ENCODE peak calls at places on chromosomes 5 and 9, in five cellular contexts. One of them, this sample, is unnamed.

GRCh38 chr5:38985909-38986452 is 88.2 kb downstream of the RICTOR start:
- DNase-seq in WTC11: no peak
- DNase-seq in A549: no peak
- DNase-seq in HepG2: no peak
- DNase-seq in IMR-90: no peak
- DNase-seq in this sample: no peak

GRCh38 chr9:89842267-89842768 is 237.5 kb downstream of the GADD45G start:
- DNase-seq in A549: no peak
- DNase-seq in WTC11: no peak
- DNase-seq in IMR-90: no peak
- DNase-seq in HepG2: no peak
- DNase-seq in this sample: no peak

GRCh38 chr9:4741365-4742031 is 496 bp upstream of the AK3 start:
- DNase-seq in WTC11: peak
- DNase-seq in A549: peak
- DNase-seq in IMR-90: no peak
- DNase-seq in HepG2: peak
- DNase-seq in this sample: no peak

GRCh38 chr9:87120610-87121009 is 173.3 kb upstream of the GAS1 start:
- DNase-seq in WTC11: no peak
- DNase-seq in IMR-90: no peak
- DNase-seq in A549: no peak
- DNase-seq in HepG2: no peak
- DNase-seq in this sample: no peak

GRCh38 chr5:95591490-95591901 is 28.4 kb upstream of the GPR150 start:
- DNase-seq in IMR-90: peak
- DNase-seq in HepG2: peak
- DNase-seq in A549: no peak
- DNase-seq in WTC11: no peak
- DNase-seq in this sample: no peak

GRCh38 chr5:179258922-179259730 is 86.1 kb downstream of the ADAMTS2 start:
- DNase-seq in A549: no peak
- DNase-seq in IMR-90: peak
- DNase-seq in WTC11: peak
- DNase-seq in HepG2: no peak
- DNase-seq in this sample: no peak

GRCh38 chr9:90933468-90933867 is 131.8 kb downstream of the SYK start:
- DNase-seq in IMR-90: no peak
- DNase-seq in WTC11: no peak
- DNase-seq in HepG2: no peak
- DNase-seq in A549: no peak
- DNase-seq in this sample: no peak

GRCh38 chr9:79662553-79662956 is 90.8 kb downstream of the TLE4 start:
- DNase-seq in IMR-90: no peak
- DNase-seq in A549: no peak
- DNase-seq in WTC11: no peak
- DNase-seq in HepG2: no peak
- DNase-seq in this sample: no peak

GRCh38 chr5:180605554-180606214 is 14.4 kb upstream of the SCGB3A1 start:
- DNase-seq in WTC11: peak
- DNase-seq in A549: peak
- DNase-seq in HepG2: peak
- DNase-seq in IMR-90: peak
- DNase-seq in this sample: peak

GRCh38 chr5:73139485-73139884 is 19.1 kb downstream of the TMEM171 start:
- DNase-seq in A549: no peak
- DNase-seq in IMR-90: no peak
- DNase-seq in HepG2: no peak
- DNase-seq in WTC11: no peak
- DNase-seq in this sample: no peak

GRCh38 chr5:108688487-108688886 is 59.2 kb upstream of the FER start:
- DNase-seq in IMR-90: no peak
- DNase-seq in HepG2: no peak
- DNase-seq in WTC11: no peak
- DNase-seq in A549: no peak
- DNase-seq in this sample: no peak

GRCh38 chr5:1644810-1645571 is 121.2 kb upstream of the LPCAT1 start:
- DNase-seq in A549: peak
- DNase-seq in WTC11: peak
- DNase-seq in IMR-90: peak
- DNase-seq in HepG2: peak
- DNase-seq in this sample: peak

GRCh38 chr5:1649554-1649953 is 125.8 kb upstream of the LPCAT1 start:
- DNase-seq in IMR-90: no peak
- DNase-seq in HepG2: no peak
- DNase-seq in WTC11: no peak
- DNase-seq in A549: no peak
- DNase-seq in this sample: no peak

GRCh38 chr5:1651250-1651649 is 127.5 kb upstream of the LPCAT1 start:
- DNase-seq in A549: no peak
- DNase-seq in IMR-90: no peak
- DNase-seq in HepG2: no peak
- DNase-seq in WTC11: no peak
- DNase-seq in this sample: no peak

GRCh38 chr5:1648806-1649205 is 125.0 kb upstream of the LPCAT1 start:
- DNase-seq in HepG2: no peak
- DNase-seq in IMR-90: no peak
- DNase-seq in A549: no peak
- DNase-seq in WTC11: no peak
- DNase-seq in this sample: no peak

DNA sequence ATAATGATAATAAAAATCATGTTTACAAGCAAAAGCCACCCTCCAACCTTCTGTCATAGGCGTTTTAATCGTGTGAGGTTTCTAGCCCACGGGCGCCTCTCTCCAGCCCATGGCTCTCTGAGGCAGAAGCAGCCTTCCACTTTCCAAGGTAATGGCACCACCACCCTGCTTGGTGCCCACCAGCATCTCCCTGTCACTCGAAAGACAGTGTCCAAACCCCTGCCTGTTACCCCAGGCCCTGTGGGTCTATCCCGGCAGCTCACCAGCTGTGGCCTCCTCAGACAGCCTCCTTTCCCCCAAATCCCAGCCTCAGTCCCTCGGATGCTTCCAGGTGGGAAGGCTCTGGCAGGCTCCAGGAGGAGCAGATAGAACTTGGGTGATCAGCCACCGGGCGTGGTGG is 123.8 kb upstream of the LPCAT1 start:
- DNase-seq in IMR-90: no peak
- DNase-seq in WTC11: no peak
- DNase-seq in HepG2: no peak
- DNase-seq in A549: no peak
- DNase-seq in this sample: no peak
- TF ChIP-seq USF2 in IMR-90: no peak
- TF ChIP-seq USF2 in WTC11: no peak
- TF ChIP-seq USF2 in HepG2: no peak
- TF ChIP-seq USF2 in A549: no peak
- TF ChIP-seq USF2 in this sample: no peak

DNA sequence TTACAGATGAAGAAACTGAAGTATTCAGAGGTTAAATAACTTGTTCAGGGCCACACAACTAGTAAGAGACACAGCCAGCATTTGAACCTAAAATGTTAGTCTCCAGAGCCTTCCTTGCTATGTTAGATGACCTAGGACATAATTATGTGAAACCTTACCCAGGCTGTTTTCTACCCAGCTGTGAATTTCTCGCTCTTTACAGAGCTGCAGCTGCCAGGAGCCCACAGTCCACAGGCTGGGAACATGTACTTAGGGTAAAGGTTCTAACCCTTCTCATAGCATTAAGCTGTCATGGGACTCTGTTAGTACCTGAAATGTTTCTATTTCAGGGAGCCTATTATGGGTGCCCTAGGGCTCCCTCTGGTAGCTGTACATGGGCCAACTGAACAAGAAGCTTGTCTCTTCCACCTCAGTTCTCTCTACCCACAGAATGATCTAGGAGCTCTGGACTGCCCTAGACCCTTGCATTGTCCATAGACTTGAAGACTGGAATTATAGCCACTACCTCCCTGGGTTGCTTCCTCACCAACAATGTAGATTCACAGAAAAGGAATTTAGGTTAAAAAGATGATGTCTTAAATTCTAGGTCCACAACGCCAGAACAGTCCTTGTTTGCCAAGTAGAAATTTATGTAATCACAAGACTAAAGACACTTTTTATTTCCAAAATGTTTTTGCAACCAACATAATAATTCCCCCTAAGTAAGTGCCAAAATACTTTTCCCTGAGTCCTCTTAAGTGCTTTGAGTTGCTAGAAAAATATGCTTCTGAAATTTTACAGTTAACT is 262.9 kb downstream of the PIK3R1 start:
- DNase-seq in IMR-90: peak
- DNase-seq in A549: no peak
- DNase-seq in HepG2: no peak
- DNase-seq in WTC11: no peak
- DNase-seq in this sample: no peak
- TF ChIP-seq USF2 in IMR-90: no peak
- TF ChIP-seq USF2 in A549: no peak
- TF ChIP-seq USF2 in HepG2: no peak
- TF ChIP-seq USF2 in WTC11: no peak
- TF ChIP-seq USF2 in this sample: no peak

GRCh38 chr5:139131881-139132480 is 66.2 kb downstream of the SIL1 start:
- DNase-seq in A549: no peak
- DNase-seq in IMR-90: peak
- DNase-seq in HepG2: no peak
- DNase-seq in WTC11: no peak
- DNase-seq in this sample: no peak

GRCh38 chr5:139130217-139130616 is 68.0 kb downstream of the SIL1 start:
- DNase-seq in IMR-90: no peak
- DNase-seq in WTC11: no peak
- DNase-seq in HepG2: no peak
- DNase-seq in A549: no peak
- DNase-seq in this sample: no peak

GRCh38 chr5:139131062-139131856 is 66.9 kb downstream of the SIL1 start:
- DNase-seq in WTC11: peak
- DNase-seq in IMR-90: peak
- DNase-seq in HepG2: no peak
- DNase-seq in A549: no peak
- DNase-seq in this sample: no peak

GRCh38 chr5:139124774-139125391 is 73.3 kb downstream of the SIL1 start:
- DNase-seq in HepG2: no peak
- DNase-seq in A549: no peak
- DNase-seq in WTC11: no peak
- DNase-seq in IMR-90: no peak
- DNase-seq in this sample: no peak

DNA sequence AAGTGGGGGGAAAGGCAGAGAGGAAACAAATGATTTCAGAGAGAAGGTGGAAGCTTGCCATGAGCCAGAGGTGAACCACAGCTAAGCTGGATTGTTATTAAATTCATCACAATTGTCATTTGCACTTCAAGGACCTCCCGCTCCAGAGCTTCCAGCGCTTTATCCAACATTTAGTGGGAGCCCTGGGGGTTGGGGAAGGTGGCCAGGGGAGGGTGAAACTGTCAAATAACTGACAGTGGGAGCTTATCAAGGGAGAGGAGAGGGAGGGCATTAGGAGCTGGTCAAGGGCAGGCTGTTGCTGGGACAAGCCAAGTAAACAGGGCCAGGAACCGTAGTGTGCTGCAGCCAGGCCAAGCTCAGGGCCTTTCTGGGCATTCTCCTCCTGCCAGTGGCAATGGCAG is 71.5 kb downstream of the SIL1 start:
- DNase-seq in IMR-90: no peak
- DNase-seq in A549: no peak
- DNase-seq in HepG2: no peak
- DNase-seq in WTC11: no peak
- DNase-seq in this sample: no peak
- TF ChIP-seq USF2 in IMR-90: no peak
- TF ChIP-seq USF2 in A549: no peak
- TF ChIP-seq USF2 in HepG2: no peak
- TF ChIP-seq USF2 in WTC11: no peak
- TF ChIP-seq USF2 in this sample: no peak

GRCh38 chr5:133778636-133779035 is 166.3 kb upstream of the FSTL4 start:
- DNase-seq in WTC11: no peak
- DNase-seq in A549: no peak
- DNase-seq in HepG2: no peak
- DNase-seq in IMR-90: no peak
- DNase-seq in this sample: no peak
- TF ChIP-seq USF2 in WTC11: no peak
- TF ChIP-seq USF2 in A549: no peak
- TF ChIP-seq USF2 in HepG2: no peak
- TF ChIP-seq USF2 in IMR-90: no peak
- TF ChIP-seq USF2 in this sample: no peak

DNA sequence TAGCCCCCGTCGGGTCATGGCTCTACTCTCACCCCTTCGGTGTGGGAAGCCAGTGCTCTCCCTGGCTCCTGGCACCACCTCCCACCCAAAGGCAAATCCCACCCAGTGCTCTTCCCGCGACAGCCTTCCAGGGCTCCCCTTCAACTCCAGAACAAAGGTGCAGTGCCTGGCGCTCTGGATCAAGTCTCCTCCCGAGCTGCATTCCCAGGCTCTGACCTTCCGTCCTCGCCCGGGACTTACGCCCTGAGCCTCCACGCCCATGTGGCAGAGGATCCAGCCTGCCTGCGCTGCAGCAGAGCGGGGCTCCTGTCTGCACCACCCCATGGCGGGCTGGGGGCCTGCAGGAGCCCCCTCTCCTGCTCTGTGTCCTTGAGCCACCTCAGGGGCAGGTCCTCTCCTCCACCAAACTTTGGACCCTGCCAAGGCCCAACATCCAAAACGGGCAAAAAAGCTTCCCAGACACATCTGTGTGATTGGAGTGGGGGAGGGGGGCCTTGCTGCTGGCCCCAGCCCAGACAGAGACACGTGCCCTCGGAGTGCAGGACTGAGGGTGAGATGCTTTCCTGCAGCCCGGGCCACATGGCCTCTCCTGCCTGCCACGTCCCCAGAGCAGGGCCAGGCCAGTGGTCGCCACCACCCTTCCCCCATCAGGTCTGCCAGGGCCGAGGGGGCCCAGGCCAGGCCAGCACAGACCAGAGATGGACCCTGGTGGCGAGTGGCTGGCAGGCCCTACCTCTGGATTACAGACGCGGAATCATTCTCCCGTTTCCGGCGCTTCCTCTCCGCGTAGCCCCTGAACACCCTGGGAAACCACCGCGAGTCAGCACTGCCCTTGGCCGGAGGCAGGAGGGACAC is 4.4 kb downstream of the NSMF start:
- DNase-seq in A549: no peak
- DNase-seq in HepG2: peak
- DNase-seq in IMR-90: no peak
- DNase-seq in WTC11: peak
- DNase-seq in this sample: no peak
- TF ChIP-seq USF2 in A549: no peak
- TF ChIP-seq USF2 in HepG2: peak
- TF ChIP-seq USF2 in IMR-90: peak
- TF ChIP-seq USF2 in WTC11: no peak
- TF ChIP-seq USF2 in this sample: no peak

DNA sequence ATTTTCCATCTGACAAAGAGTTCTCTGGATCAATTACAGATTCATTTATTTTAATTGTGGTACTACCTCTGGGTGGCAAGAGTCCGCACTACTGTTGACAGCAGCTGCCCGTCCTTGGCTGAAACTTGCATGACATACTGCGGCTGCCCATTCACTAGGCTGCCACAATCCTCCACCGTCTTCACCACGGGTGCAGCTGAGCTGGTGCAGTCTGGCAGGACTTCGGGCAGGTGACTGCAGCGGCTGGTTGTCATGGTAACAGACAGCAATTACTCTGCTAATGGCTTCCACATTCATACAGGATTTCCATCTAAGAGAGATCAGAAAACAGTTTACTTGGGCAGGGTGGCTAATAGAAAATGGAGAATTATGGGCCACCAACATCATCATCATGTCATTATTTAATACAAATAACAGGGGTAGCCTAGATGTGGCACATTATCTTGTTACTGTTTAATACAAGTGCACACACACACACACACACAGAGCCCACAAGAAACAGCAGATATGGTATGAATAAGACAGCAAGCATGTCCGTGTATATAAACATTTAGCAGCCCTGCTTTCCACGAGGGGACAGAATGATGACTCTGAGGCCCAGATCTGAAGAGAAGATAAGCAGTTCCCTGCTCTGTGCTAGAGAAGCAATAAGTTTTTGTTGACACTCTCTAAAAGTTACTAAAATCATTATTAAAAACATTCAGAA is 112.3 kb downstream of the MARCHF3 start:
- DNase-seq in IMR-90: peak
- DNase-seq in HepG2: no peak
- DNase-seq in A549: peak
- DNase-seq in WTC11: peak
- DNase-seq in this sample: no peak
- TF ChIP-seq USF2 in IMR-90: no peak
- TF ChIP-seq USF2 in HepG2: no peak
- TF ChIP-seq USF2 in A549: no peak
- TF ChIP-seq USF2 in WTC11: no peak
- TF ChIP-seq USF2 in this sample: no peak